ENCODE peak calls at places on chromosomes 4 and X, in six cellular contexts. Z is stimulated activated CD8-positive, alpha-beta memory T cell treated with anti-CD3 and anti-CD28 coated beads, Interleukin-12 subunit alpha, Interleukin-12 subunit beta, amount 100 ng/mL, for 4 hours; C is neural progenitor cell; V is ACHN; F is activated naive CD4-positive, alpha-beta T cell treated with Interleukin-2 at 50 U/mL for 16 hours; N is stimulated activated CD4-positive, alpha-beta T cell treated with anti-CD3 and anti-CD28 coated beads, Interleukin-1b, Interleukin-23, amount 100 ng/mL, for 24 hours. S is an unnamed sample.

GRCh38 chr4:6595897-6596537 is 21.0 kb downstream of the MAN2B2 start:
- DNase-seq in Z (no peak), C (no peak), V (no peak), F (no peak), N (no peak), S (no peak)

GRCh38 chr4:2036866-2037265 is 22.3 kb upstream of the NAT8L start:
- DNase-seq in Z (no peak), C (no peak), V (no peak), F (no peak), N (no peak), S (no peak)

GRCh38 chr4:156830356-156830755 is 141.2 kb downstream of the PDGFC start:
- DNase-seq in Z (no peak), C (no peak), V (no peak), F (no peak), N (no peak), S (no peak)

GRCh38 chrX:132837126-132837525 is 121.3 kb downstream of the HS6ST2 start:
- DNase-seq in Z (no peak), C (no peak), V (peak), F (no peak), N (no peak), S (no peak)

GRCh38 chr4:76504613-76505465 is 69.8 kb downstream of the SHROOM3 start:
- DNase-seq in Z (no peak), C (peak), V (peak), F (no peak), N (no peak), S (peak)

GRCh38 chrX:129637217-129638109 is 17.3 kb downstream of the APLN start:
- DNase-seq in Z (peak), C (peak), V (peak), F (peak), N (peak), S (peak)

GRCh38 chr4:119655111-119655837 is 26.7 kb upstream of the PDE5A start:
- DNase-seq in Z (no peak), C (no peak), V (no peak), F (no peak), N (no peak), S (no peak)

GRCh38 chr4:45869199-45869598 is 254.7 kb downstream of the GABRG1 start:
- DNase-seq in Z (no peak), C (no peak), V (no peak), F (no peak), N (no peak), S (no peak)

GRCh38 chr4:80266267-80266901 is at the start of gene FGF5:
- DNase-seq in Z (no peak), C (peak), V (peak), F (peak), N (no peak), S (peak)

GRCh38 chr4:122826596-122827257 is at the start of gene FGF2:
- DNase-seq in Z (no peak), C (peak), V (peak), F (peak), N (no peak), S (peak)

GRCh38 chrX:21741869-21742701 is 15.8 kb downstream of the SMPX start:
- DNase-seq in Z (no peak), C (no peak), V (no peak), F (no peak), N (no peak), S (peak)

GRCh38 chr4:112664611-112665010 is 27.7 kb downstream of the LARP7 start:
- DNase-seq in Z (no peak), C (no peak), V (no peak), F (no peak), N (no peak), S (no peak)

GRCh38 chr4:88445252-88445651 is 11.7 kb upstream of the HERC5 start:
- DNase-seq in Z (no peak), C (no peak), V (no peak), F (no peak), N (no peak), S (no peak)

GRCh38 chr4:123120473-123120872 is 198.1 kb upstream of the NUDT6 start:
- DNase-seq in Z (no peak), C (no peak), V (no peak), F (no peak), N (no peak), S (no peak)

GRCh38 chrX:2703991-2704369 is 12.9 kb downstream of the CD99 start:
- DNase-seq in Z (no peak), C (no peak), V (no peak), F (no peak), N (no peak), S (no peak)

GRCh38 chrX:16517206-16517605 is 132.8 kb upstream of the S100G start:
- DNase-seq in Z (no peak), C (no peak), V (no peak), F (no peak), N (no peak), S (no peak)

GRCh38 chr4:69322055-69322454 is 41.8 kb downstream of the UGT2B28 start:
- DNase-seq in Z (no peak), C (no peak), V (no peak), F (no peak), N (no peak), S (no peak)

GRCh38 chr4:30790998-30791397 is 70.8 kb downstream of the PCDH7 start:
- DNase-seq in Z (no peak), C (no peak), V (no peak), F (no peak), N (no peak), S (no peak)

GRCh38 chr4:2941138-2942036 is 21.8 kb downstream of the NOP14 start:
- DNase-seq in Z (no peak), C (no peak), V (no peak), F (no peak), N (no peak), S (no peak)

GRCh38 chr4:81130569-81130968 is 84.5 kb downstream of the PRKG2 start:
- DNase-seq in Z (no peak), C (peak), V (no peak), F (no peak), N (no peak), S (no peak)

GRCh38 chr4:186297013-186297645 is 31.1 kb downstream of the F11 start:
- DNase-seq in Z (no peak), C (peak), V (peak), F (no peak), N (no peak), S (peak)

GRCh38 chrX:17550011-17550410 is 175.0 kb downstream of the NHS start:
- DNase-seq in Z (no peak), C (no peak), V (no peak), F (no peak), N (no peak), S (no peak)

GRCh38 chrX:56429581-56429980 is 133.8 kb upstream of the UBQLN2 start:
- DNase-seq in Z (no peak), C (peak), V (no peak), F (no peak), N (no peak), S (no peak)

GRCh38 chr4:142404191-142404611 is 441.9 kb downstream of the INPP4B start:
- DNase-seq in Z (no peak), C (no peak), V (no peak), F (peak), N (no peak), S (no peak)

GRCh38 chr4:7336067-7336569 is 98.6 kb downstream of the PSAPL1 start:
- DNase-seq in Z (no peak), C (no peak), V (no peak), F (no peak), N (no peak), S (no peak)

GRCh38 chrX:65924938-65925507 is 114.9 kb downstream of the VSIG4 start:
- DNase-seq in Z (no peak), C (no peak), V (no peak), F (no peak), N (no peak), S (no peak)

GRCh38 chrX:13597928-13598327 is 28.5 kb downstream of the EGFL6 start:
- DNase-seq in Z (no peak), C (no peak), V (no peak), F (no peak), N (no peak), S (no peak)

GRCh38 chr4:145099653-145100052 is 1.5 kb downstream of the ABCE1 start:
- DNase-seq in Z (no peak), C (no peak), V (no peak), F (no peak), N (no peak), S (no peak)

GRCh38 chr4:159024266-159024665 is 78.6 kb upstream of the RAPGEF2 start:
- DNase-seq in Z (no peak), C (no peak), V (no peak), F (no peak), N (no peak), S (no peak)

GRCh38 chr4:8198906-8199593 is at the start of gene SH3TC1:
- DNase-seq in Z (peak), C (peak), V (peak), F (peak), N (no peak), S (peak)